ENCODE peak calls at places on chromosomes 16 and 17, in five cellular contexts. One of them, this sample, is unnamed. For H3K4me1, the result is how much of the 10 kb centered on the place peaks cover.

GRCh38 chr17:59859444-59860025 is 33.2 kb downstream of the TUBD1 start:
- DNase-seq in upper lobe of right lung: no peak
- DNase-seq in heart right ventricle: no peak
- DNase-seq in trophoblast cell: peak
- DNase-seq in GM23338: no peak
- DNase-seq in this sample: no peak

GRCh38 chr17:81160306-81160705 is 5.0 kb upstream of the PVALEF start:
- DNase-seq in upper lobe of right lung: peak
- DNase-seq in heart right ventricle: peak
- DNase-seq in trophoblast cell: no peak
- DNase-seq in GM23338: no peak
- DNase-seq in this sample: no peak

GRCh38 chr17:79393358-79394038 is 217.4 kb downstream of the RBFOX3 start:
- DNase-seq in upper lobe of right lung: peak
- DNase-seq in heart right ventricle: peak
- DNase-seq in trophoblast cell: peak
- DNase-seq in GM23338: peak
- DNase-seq in this sample: peak

GRCh38 chr16:85637808-85638186 is 24.7 kb downstream of the GSE1 start:
- DNase-seq in upper lobe of right lung: peak
- DNase-seq in heart right ventricle: peak
- DNase-seq in trophoblast cell: no peak
- DNase-seq in GM23338: no peak
- DNase-seq in this sample: no peak

GRCh38 chr17:59844884-59845594 is 47.7 kb downstream of the TUBD1 start:
- DNase-seq in upper lobe of right lung: no peak
- DNase-seq in heart right ventricle: no peak
- DNase-seq in trophoblast cell: no peak
- DNase-seq in GM23338: no peak
- DNase-seq in this sample: no peak

GRCh38 chr17:80792373-80792781 is 199.3 kb upstream of the CHMP6 start:
- DNase-seq in upper lobe of right lung: no peak
- DNase-seq in heart right ventricle: no peak
- DNase-seq in trophoblast cell: no peak
- DNase-seq in GM23338: no peak
- DNase-seq in this sample: no peak

GRCh38 chr16:11796227-11797165 is 562 bp downstream of the ZC3H7A start:
- DNase-seq in upper lobe of right lung: peak
- DNase-seq in heart right ventricle: peak
- DNase-seq in trophoblast cell: peak
- DNase-seq in GM23338: peak
- DNase-seq in this sample: peak

GRCh38 chr17:75406222-75406615 is 741 bp upstream of the GRB2 start:
- DNase-seq in upper lobe of right lung: no peak
- DNase-seq in heart right ventricle: no peak
- DNase-seq in trophoblast cell: no peak
- DNase-seq in GM23338: no peak
- DNase-seq in this sample: no peak

GRCh38 chr16:67017810-67018488 is 11.0 kb upstream of the CBFB start:
- DNase-seq in upper lobe of right lung: peak
- DNase-seq in heart right ventricle: peak
- DNase-seq in trophoblast cell: peak
- DNase-seq in GM23338: peak
- DNase-seq in this sample: peak

GRCh38 chr16:84585886-84586285 is 32.0 kb downstream of the COTL1 start:
- DNase-seq in upper lobe of right lung: no peak
- DNase-seq in heart right ventricle: no peak
- DNase-seq in trophoblast cell: peak
- DNase-seq in GM23338: peak
- DNase-seq in this sample: peak

GRCh38 chr17:33778505-33779398 is 476.3 kb upstream of the CCL2 start:
- DNase-seq in upper lobe of right lung: no peak
- DNase-seq in heart right ventricle: no peak
- DNase-seq in trophoblast cell: peak
- DNase-seq in GM23338: peak
- DNase-seq in this sample: peak

GRCh38 chr17:62740066-62740465 is 68.0 kb downstream of the MARCHF10 start:
- DNase-seq in upper lobe of right lung: no peak
- DNase-seq in heart right ventricle: no peak
- DNase-seq in trophoblast cell: peak
- DNase-seq in GM23338: peak
- DNase-seq in this sample: no peak

GRCh38 chr17:81306491-81306890 is 11.4 kb upstream of the SLC38A10 start:
- DNase-seq in upper lobe of right lung: no peak
- DNase-seq in heart right ventricle: no peak
- DNase-seq in trophoblast cell: no peak
- DNase-seq in GM23338: no peak
- DNase-seq in this sample: peak

GRCh38 chr16:67965668-67966548 is 2.5 kb downstream of the SLC12A4 start:
- DNase-seq in upper lobe of right lung: no peak
- DNase-seq in heart right ventricle: no peak
- DNase-seq in trophoblast cell: peak
- DNase-seq in GM23338: no peak
- DNase-seq in this sample: peak

GRCh38 chr16:1244881-1245280 is 4.4 kb downstream of the TPSAB1 start:
- DNase-seq in upper lobe of right lung: no peak
- DNase-seq in heart right ventricle: no peak
- DNase-seq in trophoblast cell: no peak
- DNase-seq in GM23338: no peak
- DNase-seq in this sample: no peak

GRCh38 chr17:73521376-73521775 is 122.9 kb downstream of the SDK2 start:
- DNase-seq in upper lobe of right lung: no peak
- DNase-seq in heart right ventricle: no peak
- DNase-seq in trophoblast cell: no peak
- DNase-seq in GM23338: no peak
- DNase-seq in this sample: no peak

GRCh38 chr16:81861503-81861902 is 82.4 kb downstream of the PLCG2 start:
- DNase-seq in upper lobe of right lung: no peak
- DNase-seq in heart right ventricle: no peak
- DNase-seq in trophoblast cell: no peak
- DNase-seq in GM23338: no peak
- DNase-seq in this sample: no peak
- H3K4me1 ChIP-seq in upper lobe of right lung: under half
- H3K4me1 ChIP-seq in heart right ventricle: under half
- H3K4me1 ChIP-seq in trophoblast cell: under half
- H3K4me1 ChIP-seq in GM23338: under half
- H3K4me1 ChIP-seq in this sample: under half

DNA sequence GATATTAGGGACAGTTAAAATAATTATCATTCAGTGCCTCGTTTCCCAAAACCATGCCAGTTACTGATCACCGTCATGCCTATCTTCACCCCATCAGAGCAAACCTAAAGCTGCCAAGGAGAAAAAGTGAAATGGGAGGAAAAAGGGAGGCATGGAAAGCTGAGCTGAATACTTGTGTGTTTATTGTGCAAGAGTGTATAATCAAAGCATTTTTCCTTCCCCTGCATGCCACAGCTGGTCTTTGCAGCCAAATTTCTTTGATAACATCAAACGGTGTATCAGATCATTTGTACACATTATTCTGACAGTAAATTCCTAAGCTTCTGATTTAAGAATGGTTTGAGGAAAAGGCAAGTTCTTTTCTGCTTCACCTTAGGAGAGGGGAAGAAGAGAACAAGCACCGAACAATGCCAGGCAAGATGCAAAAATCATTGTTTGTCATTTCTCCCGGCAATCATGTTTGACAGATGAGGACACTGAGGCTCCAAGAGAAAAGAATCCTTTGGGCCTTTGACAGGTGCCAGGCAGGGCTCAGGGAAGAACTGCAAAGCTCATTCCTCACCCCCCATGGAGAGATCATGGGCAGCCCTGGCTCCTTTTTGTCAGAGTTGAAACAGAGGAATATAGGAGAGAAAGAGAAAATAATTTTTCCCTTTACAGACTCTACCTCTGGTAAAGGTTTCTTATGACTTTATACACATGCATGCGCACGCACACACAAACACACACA is 51.4 kb upstream of the ARHGAP44 start:
- DNase-seq in upper lobe of right lung: no peak
- DNase-seq in heart right ventricle: no peak
- DNase-seq in trophoblast cell: peak
- DNase-seq in GM23338: no peak
- DNase-seq in this sample: no peak
- H3K27ac ChIP-seq in upper lobe of right lung: no peak
- H3K27ac ChIP-seq in heart right ventricle: no peak
- H3K27ac ChIP-seq in trophoblast cell: no peak
- H3K27ac ChIP-seq in GM23338: no peak
- H3K27ac ChIP-seq in this sample: no peak

DNA sequence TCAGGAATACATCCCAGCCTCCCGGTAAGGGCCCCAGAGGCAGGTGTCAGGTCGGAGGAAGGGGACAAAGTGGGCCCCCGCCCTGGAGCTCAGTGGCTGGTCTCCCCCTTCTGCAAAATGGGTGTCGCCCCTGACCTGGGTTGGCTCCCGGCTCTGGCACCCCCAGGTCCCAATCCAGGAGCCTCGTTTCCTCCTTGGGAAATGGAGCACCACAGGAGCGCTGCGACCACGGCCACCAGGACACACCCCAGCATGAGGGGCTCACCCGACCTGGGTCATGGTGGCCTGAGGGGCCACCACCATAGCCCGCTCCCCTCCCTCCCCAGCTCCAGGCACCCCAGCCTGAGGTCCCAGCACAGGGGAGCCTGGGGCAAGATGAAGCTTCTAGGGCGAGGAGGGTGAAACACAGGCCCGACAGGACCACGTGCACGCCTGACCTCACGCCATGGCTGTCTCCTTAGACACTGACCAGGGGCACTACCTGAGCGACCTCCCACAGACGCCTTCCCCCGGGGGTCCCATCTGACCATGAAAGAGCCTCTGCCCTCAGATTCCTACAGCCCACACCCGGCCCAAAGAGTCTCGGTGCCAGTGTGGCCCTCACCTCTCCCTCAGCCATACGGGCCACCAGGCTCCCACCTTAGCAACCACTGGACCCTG is 11.8 kb downstream of the BCAR1 start:
- DNase-seq in upper lobe of right lung: peak
- DNase-seq in heart right ventricle: no peak
- DNase-seq in trophoblast cell: no peak
- DNase-seq in GM23338: no peak
- DNase-seq in this sample: no peak
- H3K4me1 ChIP-seq in upper lobe of right lung: under half
- H3K4me1 ChIP-seq in heart right ventricle: half or more
- H3K4me1 ChIP-seq in trophoblast cell: under half
- H3K4me1 ChIP-seq in GM23338: under half
- H3K4me1 ChIP-seq in this sample: under half

GRCh38 chr17:51256101-51256500 is 3.7 kb downstream of the MBTD1 start:
- DNase-seq in upper lobe of right lung: no peak
- DNase-seq in heart right ventricle: no peak
- DNase-seq in trophoblast cell: no peak
- DNase-seq in GM23338: no peak
- DNase-seq in this sample: no peak

GRCh38 chr17:51258756-51259573 is 884 bp downstream of the MBTD1 start:
- DNase-seq in upper lobe of right lung: no peak
- DNase-seq in heart right ventricle: peak
- DNase-seq in trophoblast cell: peak
- DNase-seq in GM23338: no peak
- DNase-seq in this sample: peak

GRCh38 chr17:51257150-51258081 is 2.4 kb downstream of the MBTD1 start:
- DNase-seq in upper lobe of right lung: no peak
- DNase-seq in heart right ventricle: no peak
- DNase-seq in trophoblast cell: peak
- DNase-seq in GM23338: no peak
- DNase-seq in this sample: no peak

GRCh38 chr17:51259574-51260236 is at the start of gene MBTD1:
- DNase-seq in upper lobe of right lung: peak
- DNase-seq in heart right ventricle: peak
- DNase-seq in trophoblast cell: peak
- DNase-seq in GM23338: peak
- DNase-seq in this sample: peak

DNA sequence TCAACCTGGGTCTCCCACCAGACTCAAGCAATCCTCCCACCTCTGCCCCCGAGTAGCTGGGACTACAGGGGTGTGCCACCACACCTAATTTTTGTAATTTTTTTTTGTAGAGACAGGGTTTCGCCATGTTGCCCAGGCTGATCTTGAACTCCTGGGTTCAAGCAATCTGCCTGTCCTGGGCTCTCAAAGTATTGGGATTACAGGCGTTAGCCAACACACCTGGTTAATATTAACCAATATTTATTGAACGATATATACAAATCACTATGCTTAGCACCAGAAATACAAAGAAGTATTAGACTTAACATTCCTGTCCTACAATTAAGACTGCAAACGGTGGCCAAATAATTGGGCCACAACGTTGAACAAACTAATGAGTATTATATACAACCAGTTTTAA is 4.2 kb downstream of the MBTD1 start:
- DNase-seq in upper lobe of right lung: no peak
- DNase-seq in heart right ventricle: no peak
- DNase-seq in trophoblast cell: no peak
- DNase-seq in GM23338: no peak
- DNase-seq in this sample: no peak
- H3K27ac ChIP-seq in upper lobe of right lung: no peak
- H3K27ac ChIP-seq in heart right ventricle: no peak
- H3K27ac ChIP-seq in trophoblast cell: no peak
- H3K27ac ChIP-seq in GM23338: no peak
- H3K27ac ChIP-seq in this sample: no peak

GRCh38 chr17:28057731-28058246 is 15.3 kb downstream of the NLK start:
- DNase-seq in upper lobe of right lung: no peak
- DNase-seq in heart right ventricle: no peak
- DNase-seq in trophoblast cell: peak
- DNase-seq in GM23338: no peak
- DNase-seq in this sample: no peak

GRCh38 chr17:28056276-28056620 is 13.8 kb downstream of the NLK start:
- DNase-seq in upper lobe of right lung: no peak
- DNase-seq in heart right ventricle: no peak
- DNase-seq in trophoblast cell: no peak
- DNase-seq in GM23338: no peak
- DNase-seq in this sample: no peak

GRCh38 chr17:28053725-28054124 is 11.2 kb downstream of the NLK start:
- DNase-seq in upper lobe of right lung: no peak
- DNase-seq in heart right ventricle: no peak
- DNase-seq in trophoblast cell: no peak
- DNase-seq in GM23338: no peak
- DNase-seq in this sample: no peak

GRCh38 chr17:28055546-28056275 is 13.2 kb downstream of the NLK start:
- DNase-seq in upper lobe of right lung: no peak
- DNase-seq in heart right ventricle: no peak
- DNase-seq in trophoblast cell: no peak
- DNase-seq in GM23338: no peak
- DNase-seq in this sample: no peak

GRCh38 chr17:28059675-28060074 is 17.2 kb downstream of the NLK start:
- DNase-seq in upper lobe of right lung: no peak
- DNase-seq in heart right ventricle: no peak
- DNase-seq in trophoblast cell: no peak
- DNase-seq in GM23338: no peak
- DNase-seq in this sample: no peak
- H3K4me1 ChIP-seq in upper lobe of right lung: under half
- H3K4me1 ChIP-seq in heart right ventricle: under half
- H3K4me1 ChIP-seq in trophoblast cell: under half
- H3K4me1 ChIP-seq in GM23338: under half
- H3K4me1 ChIP-seq in this sample: under half